ENCODE peak calls at places on chromosomes 4 and X, in four cellular contexts. S is WTC11, K is keratinocyte, M is hippocampal formation. D is an unnamed sample.

GRCh38 chr4:157012781-157013180 is 41.2 kb upstream of the PDGFC start:
- DNase-seq in S (no peak), M (no peak), K (no peak), D (no peak)

GRCh38 chr4:7111441-7111840 is 43.6 kb upstream of the GRPEL1 start:
- DNase-seq in K (no peak), M (no peak), S (no peak), D (no peak)

GRCh38 chrX:68939868-68940267 is 111.0 kb downstream of the EFNB1 start:
- DNase-seq in K (no peak), S (no peak), M (no peak), D (no peak)

GRCh38 chr4:52711834-52712171 is 39.4 kb downstream of the ERVMER34-1 start:
- DNase-seq in M (no peak), S (no peak), K (no peak), D (no peak)

GRCh38 chr4:8038083-8038482 is 98.4 kb upstream of the AFAP1 start:
- DNase-seq in K (no peak), S (no peak), M (no peak), D (no peak)

GRCh38 chr4:74531952-74532794 is 87.2 kb downstream of the AREG start:
- DNase-seq in S (no peak), M (no peak), K (no peak), D (peak; percentile 60)

GRCh38 chr4:158873795-158874359 is 105.1 kb downstream of the FNIP2 start:
- DNase-seq in S (no peak), K (peak; percentile 44), M (no peak), D (no peak)

GRCh38 chr4:68249434-68249833 is 3.9 kb upstream of the TMPRSS11B start:
- DNase-seq in S (no peak), M (no peak), K (no peak), D (no peak)

GRCh38 chr4:110087116-110087708 is 111.2 kb downstream of the ELOVL6 start:
- DNase-seq in K (peak; percentile 46), M (no peak), S (no peak), D (no peak)